ENCODE peak calls at places on chromosome 15, in six cellular contexts. One of them, this sample, is unnamed. For H3K9me3, the result is how much of the 10 kb centered on the place peaks cover.

GRCh38 chr15:31262143-31262530 is 64.5 kb upstream of the KLF13 start:
- DNase-seq in upper lobe of right lung: peak
- DNase-seq in GM23248: no peak
- DNase-seq in K562: no peak
- DNase-seq in fibroblast of lung: no peak
- DNase-seq in cardiac muscle cell: no peak
- DNase-seq in this sample: no peak

GRCh38 chr15:33968224-33968623 is at the start of gene CHRM5:
- DNase-seq in GM23248: no peak
- DNase-seq in cardiac muscle cell: no peak
- DNase-seq in upper lobe of right lung: no peak
- DNase-seq in K562: no peak
- DNase-seq in fibroblast of lung: no peak
- DNase-seq in this sample: no peak

GRCh38 chr15:31031471-31032064 is 40.1 kb upstream of the MTMR10 start:
- DNase-seq in cardiac muscle cell: no peak
- DNase-seq in K562: no peak
- DNase-seq in fibroblast of lung: peak
- DNase-seq in upper lobe of right lung: no peak
- DNase-seq in GM23248: peak
- DNase-seq in this sample: no peak

GRCh38 chr15:73051402-73051810 is 857 bp upstream of the NEO1 start:
- DNase-seq in upper lobe of right lung: peak
- DNase-seq in GM23248: no peak
- DNase-seq in cardiac muscle cell: no peak
- DNase-seq in K562: no peak
- DNase-seq in fibroblast of lung: no peak
- DNase-seq in this sample: peak

GRCh38 chr15:63832620-63833245 is 1.0 kb downstream of the HERC1 start:
- DNase-seq in fibroblast of lung: peak
- DNase-seq in cardiac muscle cell: no peak
- DNase-seq in GM23248: no peak
- DNase-seq in K562: peak
- DNase-seq in upper lobe of right lung: no peak
- DNase-seq in this sample: no peak

GRCh38 chr15:49313650-49314049 is 109.4 kb upstream of the FGF7 start:
- DNase-seq in cardiac muscle cell: no peak
- DNase-seq in GM23248: peak
- DNase-seq in K562: no peak
- DNase-seq in upper lobe of right lung: no peak
- DNase-seq in fibroblast of lung: peak
- DNase-seq in this sample: no peak

GRCh38 chr15:98893407-98893806 is 114.2 kb downstream of the PGPEP1L start:
- DNase-seq in K562: no peak
- DNase-seq in GM23248: no peak
- DNase-seq in upper lobe of right lung: no peak
- DNase-seq in fibroblast of lung: no peak
- DNase-seq in cardiac muscle cell: no peak
- DNase-seq in this sample: no peak

GRCh38 chr15:76335851-76336253 is 721 bp upstream of the ISL2 start:
- DNase-seq in GM23248: no peak
- DNase-seq in fibroblast of lung: peak
- DNase-seq in cardiac muscle cell: no peak
- DNase-seq in upper lobe of right lung: no peak
- DNase-seq in K562: peak
- DNase-seq in this sample: peak

GRCh38 chr15:66573719-66574641 is 8.2 kb upstream of the LCTL start:
- DNase-seq in upper lobe of right lung: no peak
- DNase-seq in fibroblast of lung: peak
- DNase-seq in K562: no peak
- DNase-seq in cardiac muscle cell: no peak
- DNase-seq in GM23248: peak
- DNase-seq in this sample: no peak

GRCh38 chr15:90000175-90000923 is 775 bp upstream of the ZNF710 start:
- DNase-seq in GM23248: peak
- DNase-seq in upper lobe of right lung: peak
- DNase-seq in fibroblast of lung: peak
- DNase-seq in K562: no peak
- DNase-seq in cardiac muscle cell: no peak
- DNase-seq in this sample: peak

GRCh38 chr15:67839358-67839928 is 402 bp downstream of the RNU6-1 start:
- DNase-seq in GM23248: peak
- DNase-seq in K562: peak
- DNase-seq in upper lobe of right lung: no peak
- DNase-seq in fibroblast of lung: peak
- DNase-seq in cardiac muscle cell: no peak
- DNase-seq in this sample: no peak

GRCh38 chr15:37756407-37756806 is 178.0 kb upstream of the TMCO5A start:
- DNase-seq in upper lobe of right lung: no peak
- DNase-seq in K562: no peak
- DNase-seq in cardiac muscle cell: no peak
- DNase-seq in GM23248: no peak
- DNase-seq in fibroblast of lung: no peak
- DNase-seq in this sample: no peak
- H3K27ac ChIP-seq in upper lobe of right lung: no peak
- H3K27ac ChIP-seq in K562: no peak
- H3K27ac ChIP-seq in cardiac muscle cell: no peak
- H3K27ac ChIP-seq in GM23248: no peak
- H3K27ac ChIP-seq in fibroblast of lung: no peak
- H3K27ac ChIP-seq in this sample: no peak

DNA sequence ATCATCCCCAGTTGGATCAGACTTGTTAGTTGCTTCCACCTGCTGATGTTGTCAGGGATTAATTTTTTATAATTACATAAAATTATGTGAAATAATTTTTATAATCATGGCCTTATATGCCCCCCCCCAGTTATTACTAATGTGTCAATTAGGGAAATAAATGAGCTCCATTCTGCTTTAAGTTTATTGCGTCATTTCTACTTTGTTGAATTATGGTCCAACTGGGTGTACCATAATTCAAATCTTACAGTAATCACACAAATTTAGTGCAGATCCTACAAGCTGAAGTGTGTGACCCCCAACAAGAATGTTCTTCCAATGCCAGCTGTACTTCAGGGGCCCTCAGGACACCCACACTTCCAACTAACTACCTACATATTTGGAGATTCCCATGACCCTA is 7.5 kb upstream of the NDN start:
- DNase-seq in upper lobe of right lung: no peak
- DNase-seq in GM23248: no peak
- DNase-seq in fibroblast of lung: no peak
- DNase-seq in cardiac muscle cell: no peak
- DNase-seq in K562: no peak
- DNase-seq in this sample: no peak
- H3K9me3 ChIP-seq in upper lobe of right lung: under half
- H3K9me3 ChIP-seq in GM23248: under half
- H3K9me3 ChIP-seq in fibroblast of lung: under half
- H3K9me3 ChIP-seq in cardiac muscle cell: under half
- H3K9me3 ChIP-seq in K562: under half
- H3K9me3 ChIP-seq in this sample: under half

DNA sequence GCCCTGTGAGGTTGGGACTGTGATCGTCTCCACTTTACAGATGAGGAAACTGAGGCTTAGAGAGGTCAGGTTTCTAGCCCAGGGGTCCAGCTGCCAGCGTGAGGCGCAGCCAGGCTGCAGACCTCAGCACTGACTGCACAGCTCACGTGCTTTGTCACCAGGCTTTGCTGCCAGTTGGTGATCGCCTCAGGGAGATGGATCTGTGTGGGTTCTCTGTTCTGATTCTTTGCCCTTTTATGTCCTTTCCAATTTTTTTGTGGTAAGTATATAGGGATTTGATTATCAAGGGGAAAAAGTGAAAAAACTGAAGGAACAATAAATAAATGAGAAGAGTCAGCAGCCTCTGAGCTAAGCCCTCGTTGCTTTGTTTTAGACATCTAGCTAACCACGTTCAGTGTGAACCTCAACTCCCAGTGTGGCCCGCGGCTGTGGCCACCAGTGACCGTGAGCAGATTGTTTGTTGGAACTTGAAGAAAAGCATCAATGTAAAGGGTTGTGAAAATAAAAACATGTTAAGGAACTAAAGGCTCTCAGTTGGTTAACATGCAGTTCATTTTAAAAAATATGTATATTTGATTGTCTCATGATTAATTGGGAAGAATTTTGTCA is 117.6 kb downstream of the PDE8A start:
- DNase-seq in cardiac muscle cell: no peak
- DNase-seq in K562: no peak
- DNase-seq in GM23248: no peak
- DNase-seq in fibroblast of lung: no peak
- DNase-seq in upper lobe of right lung: no peak
- DNase-seq in this sample: no peak
- H3K27ac ChIP-seq in cardiac muscle cell: no peak
- H3K27ac ChIP-seq in K562: no peak
- H3K27ac ChIP-seq in GM23248: no peak
- H3K27ac ChIP-seq in fibroblast of lung: no peak
- H3K27ac ChIP-seq in upper lobe of right lung: peak
- H3K27ac ChIP-seq in this sample: no peak

GRCh38 chr15:25056484-25057429 is 102.0 kb downstream of the SNRPN start:
- DNase-seq in cardiac muscle cell: no peak
- DNase-seq in fibroblast of lung: no peak
- DNase-seq in upper lobe of right lung: peak
- DNase-seq in GM23248: no peak
- DNase-seq in K562: peak
- DNase-seq in this sample: peak
- H3K9me3 ChIP-seq in cardiac muscle cell: under half
- H3K9me3 ChIP-seq in fibroblast of lung: under half
- H3K9me3 ChIP-seq in upper lobe of right lung: half or more
- H3K9me3 ChIP-seq in GM23248: under half
- H3K9me3 ChIP-seq in K562: under half
- H3K9me3 ChIP-seq in this sample: half or more

DNA sequence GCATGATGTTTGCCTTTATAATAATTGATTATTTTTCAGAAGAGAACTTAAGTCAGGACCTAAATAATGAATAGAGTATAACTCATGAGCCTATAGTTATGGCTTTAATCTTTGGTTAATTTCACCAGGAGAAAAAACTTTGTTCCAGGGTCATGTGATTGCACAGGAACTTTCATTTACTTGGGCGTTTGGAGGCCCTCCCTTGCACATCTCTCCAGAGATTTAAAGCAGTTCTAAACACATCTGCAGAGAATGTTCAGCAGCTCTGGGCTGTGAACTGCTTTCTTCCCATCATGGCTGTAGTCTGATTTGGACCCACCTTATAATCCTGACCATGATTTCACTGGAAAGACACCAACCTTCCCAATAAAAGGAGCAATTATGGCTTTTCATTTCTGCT is 80.7 kb upstream of the PRTG start:
- DNase-seq in cardiac muscle cell: no peak
- DNase-seq in fibroblast of lung: peak
- DNase-seq in GM23248: peak
- DNase-seq in upper lobe of right lung: no peak
- DNase-seq in K562: no peak
- DNase-seq in this sample: no peak
- H3K27ac ChIP-seq in cardiac muscle cell: no peak
- H3K27ac ChIP-seq in fibroblast of lung: no peak
- H3K27ac ChIP-seq in GM23248: no peak
- H3K27ac ChIP-seq in upper lobe of right lung: no peak
- H3K27ac ChIP-seq in K562: no peak
- H3K27ac ChIP-seq in this sample: no peak

GRCh38 chr15:22231603-22232002 is 151.3 kb downstream of the OR4M2 start:
- DNase-seq in GM23248: no peak
- DNase-seq in fibroblast of lung: no peak
- DNase-seq in K562: no peak
- DNase-seq in cardiac muscle cell: no peak
- DNase-seq in upper lobe of right lung: no peak
- DNase-seq in this sample: no peak
- H3K9me3 ChIP-seq in GM23248: under half
- H3K9me3 ChIP-seq in fibroblast of lung: under half
- H3K9me3 ChIP-seq in K562: under half
- H3K9me3 ChIP-seq in cardiac muscle cell: under half
- H3K9me3 ChIP-seq in upper lobe of right lung: under half
- H3K9me3 ChIP-seq in this sample: under half

GRCh38 chr15:88776646-88777045 is 26.6 kb upstream of the ACAN start:
- DNase-seq in K562: no peak
- DNase-seq in fibroblast of lung: no peak
- DNase-seq in cardiac muscle cell: no peak
- DNase-seq in upper lobe of right lung: no peak
- DNase-seq in GM23248: no peak
- DNase-seq in this sample: no peak
- H3K27ac ChIP-seq in K562: no peak
- H3K27ac ChIP-seq in fibroblast of lung: no peak
- H3K27ac ChIP-seq in cardiac muscle cell: no peak
- H3K27ac ChIP-seq in upper lobe of right lung: no peak
- H3K27ac ChIP-seq in GM23248: no peak
- H3K27ac ChIP-seq in this sample: no peak

GRCh38 chr15:87849181-87849580 is 407.4 kb downstream of the NTRK3 start:
- DNase-seq in upper lobe of right lung: no peak
- DNase-seq in cardiac muscle cell: no peak
- DNase-seq in K562: no peak
- DNase-seq in GM23248: peak
- DNase-seq in fibroblast of lung: peak
- DNase-seq in this sample: no peak

GRCh38 chr15:87850916-87851315 is 405.6 kb downstream of the NTRK3 start:
- DNase-seq in K562: no peak
- DNase-seq in upper lobe of right lung: no peak
- DNase-seq in GM23248: no peak
- DNase-seq in cardiac muscle cell: no peak
- DNase-seq in fibroblast of lung: no peak
- DNase-seq in this sample: no peak

GRCh38 chr15:87851497-87851896 is 405.0 kb downstream of the NTRK3 start:
- DNase-seq in GM23248: no peak
- DNase-seq in K562: no peak
- DNase-seq in fibroblast of lung: no peak
- DNase-seq in cardiac muscle cell: no peak
- DNase-seq in upper lobe of right lung: no peak
- DNase-seq in this sample: no peak

GRCh38 chr15:87846746-87847145 is 409.8 kb downstream of the NTRK3 start:
- DNase-seq in GM23248: peak
- DNase-seq in K562: no peak
- DNase-seq in upper lobe of right lung: no peak
- DNase-seq in cardiac muscle cell: no peak
- DNase-seq in fibroblast of lung: no peak
- DNase-seq in this sample: no peak

GRCh38 chr15:87848012-87848411 is 408.5 kb downstream of the NTRK3 start:
- DNase-seq in GM23248: no peak
- DNase-seq in fibroblast of lung: no peak
- DNase-seq in K562: no peak
- DNase-seq in cardiac muscle cell: no peak
- DNase-seq in upper lobe of right lung: no peak
- DNase-seq in this sample: no peak
- H3K9me3 ChIP-seq in GM23248: under half
- H3K9me3 ChIP-seq in fibroblast of lung: under half
- H3K9me3 ChIP-seq in K562: under half
- H3K9me3 ChIP-seq in cardiac muscle cell: under half
- H3K9me3 ChIP-seq in upper lobe of right lung: under half
- H3K9me3 ChIP-seq in this sample: under half

DNA sequence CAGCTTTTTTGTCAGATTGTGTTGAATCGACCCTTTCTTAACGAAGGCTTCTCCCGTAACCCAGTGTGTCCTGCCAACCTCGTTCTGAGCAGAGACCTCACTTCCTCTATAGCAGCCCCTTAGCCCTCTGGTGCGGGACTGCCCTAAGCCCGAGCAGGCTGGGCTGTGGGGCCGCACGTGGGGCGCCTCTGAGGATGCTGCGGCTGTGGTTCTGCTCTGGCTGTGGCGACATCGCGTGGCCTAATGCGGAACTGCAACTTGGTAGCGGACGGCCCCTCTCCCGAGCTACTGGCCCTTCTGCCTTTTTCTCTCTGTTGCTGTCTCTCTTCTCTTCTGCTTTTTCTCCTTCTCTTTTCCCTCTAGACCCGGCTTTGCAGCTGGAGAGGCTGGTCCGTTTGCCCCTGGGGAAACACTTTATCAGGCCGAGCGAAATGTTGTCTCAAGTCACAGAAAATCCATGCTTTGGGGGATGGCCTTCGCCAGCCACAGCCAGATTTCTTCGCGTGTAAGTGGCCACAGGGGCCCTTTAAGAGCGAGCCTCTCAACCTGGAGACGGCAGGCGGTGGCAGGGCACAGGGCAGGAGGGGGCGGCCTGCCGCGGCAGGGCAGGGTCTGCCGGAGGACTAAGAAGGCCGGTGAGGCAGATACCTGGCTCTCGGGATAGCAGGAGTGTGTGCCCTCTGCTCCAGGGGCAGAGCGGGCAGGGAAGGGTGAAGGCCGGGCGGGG is 19.4 kb upstream of the KIF23 start:
- DNase-seq in GM23248: peak
- DNase-seq in upper lobe of right lung: peak
- DNase-seq in K562: peak
- DNase-seq in fibroblast of lung: peak
- DNase-seq in cardiac muscle cell: peak
- DNase-seq in this sample: peak
- H3K27ac ChIP-seq in GM23248: no peak
- H3K27ac ChIP-seq in upper lobe of right lung: no peak
- H3K27ac ChIP-seq in K562: no peak
- H3K27ac ChIP-seq in fibroblast of lung: no peak
- H3K27ac ChIP-seq in cardiac muscle cell: no peak
- H3K27ac ChIP-seq in this sample: no peak

This sample was measured in Peyer's patch.